ENCODE peak calls at places on chromosomes 13 and 19, in ten cellular contexts. D is lower lobe of right lung, A is PC-3, I is gastrocnemius medialis, P is lung, V is dorsolateral prefrontal cortex, C is H1, Z is psoas muscle, Y is brain microvascular endothelial cell, X is left ventricle myocardium inferior. S is an unnamed sample.

GRCh38 chr13:100398360-100398759 is 190.2 kb downstream of the GGACT start:
- DNase-seq in D (no peak), A (no peak), I (no peak), P (no peak), V (no peak), C (no peak), Z (no peak), Y (no peak), X (no peak), S (no peak)

GRCh38 chr19:8722032-8722431 is 598 bp downstream of the OR2Z1 start:
- DNase-seq in D (no peak), A (no peak), I (no peak), P (no peak), V (no peak), C (no peak), Z (no peak), Y (no peak), X (no peak), S (no peak)

GRCh38 chr19:19021115-19021514 is 12.2 kb downstream of the SUGP2 start:
- DNase-seq in D (no peak), A (no peak), I (no peak), P (no peak), V (peak), C (no peak), Z (no peak), Y (peak), X (no peak), S (peak)

GRCh38 chr13:82341116-82341515 is 1541.2 kb downstream of the SLITRK1 start:
- DNase-seq in D (no peak), A (no peak), I (no peak), P (no peak), V (no peak), C (no peak), Z (no peak), Y (no peak), X (no peak), S (no peak)

GRCh38 chr13:93862259-93862658 is 617.2 kb downstream of the DCT start:
- DNase-seq in D (no peak), A (no peak), I (no peak), P (no peak), V (no peak), C (no peak), Z (no peak), Y (peak), X (no peak), S (peak)

GRCh38 chr19:54324071-54324470 is 11.1 kb upstream of the LILRA5 start:
- DNase-seq in D (no peak), A (no peak), I (no peak), P (no peak), V (no peak), C (no peak), Z (no peak), Y (no peak), X (no peak), S (no peak)

GRCh38 chr19:16677060-16677459 is 16.1 kb downstream of the TMEM38A start:
- DNase-seq in D (no peak), A (no peak), I (no peak), P (no peak), V (no peak), C (no peak), Z (no peak), Y (no peak), X (no peak), S (no peak)

GRCh38 chr13:105709181-105709580 is 826.3 kb downstream of the EFNB2 start:
- DNase-seq in D (no peak), A (no peak), I (no peak), P (no peak), V (no peak), C (no peak), Z (no peak), Y (no peak), X (no peak), S (no peak)

GRCh38 chr13:42532561-42533335 is 41.2 kb upstream of the TNFSF11 start:
- DNase-seq in D (no peak), A (peak), I (no peak), P (no peak), V (no peak), C (no peak), Z (no peak), Y (no peak), X (no peak), S (no peak)

GRCh38 chr19:52070496-52070895 is 21.9 kb upstream of the ZNF432 start:
- DNase-seq in D (no peak), A (peak), I (no peak), P (no peak), V (no peak), C (no peak), Z (no peak), Y (peak), X (no peak), S (peak)

GRCh38 chr13:26037302-26037701 is 14.5 kb downstream of the SHISA2 start:
- DNase-seq in D (no peak), A (peak), I (no peak), P (peak), V (peak), C (peak), Z (no peak), Y (no peak), X (no peak), S (no peak)

GRCh38 chr13:59587030-59587429 is 576.7 kb downstream of the DIAPH3 start:
- DNase-seq in D (no peak), A (no peak), I (no peak), P (no peak), V (no peak), C (no peak), Z (no peak), Y (no peak), X (no peak), S (no peak)

GRCh38 chr13:94390881-94391280 is 88.6 kb downstream of the DCT start:
- DNase-seq in D (no peak), A (no peak), I (no peak), P (no peak), V (no peak), C (no peak), Z (no peak), Y (no peak), X (no peak), S (peak)

GRCh38 chr19:2561895-2562294 is 86.0 kb downstream of the GADD45B start:
- DNase-seq in D (peak), A (no peak), I (no peak), P (no peak), V (no peak), C (no peak), Z (no peak), Y (no peak), X (peak), S (no peak)

GRCh38 chr13:95039415-95039814 is 261.8 kb downstream of the ABCC4 start:
- DNase-seq in D (no peak), A (no peak), I (no peak), P (no peak), V (no peak), C (no peak), Z (no peak), Y (peak), X (no peak), S (no peak)

GRCh38 chr19:43290568-43291359 is 21.4 kb upstream of the PSG9 start:
- DNase-seq in D (no peak), A (no peak), I (no peak), P (no peak), V (no peak), C (no peak), Z (no peak), Y (no peak), X (no peak), S (peak)

GRCh38 chr19:19447536-19448237 is 42.2 kb downstream of the GATAD2A start:
- DNase-seq in D (no peak), A (no peak), I (no peak), P (no peak), V (no peak), C (no peak), Z (no peak), Y (no peak), X (no peak), S (no peak)

GRCh38 chr19:41546386-41546789 is 29.6 kb upstream of the CEACAM21 start:
- DNase-seq in D (peak), A (no peak), I (peak), P (no peak), V (no peak), C (no peak), Z (no peak), Y (no peak), X (no peak), S (no peak)

GRCh38 chr13:44605275-44605674 is 29.1 kb upstream of the TSC22D1 start:
- DNase-seq in D (no peak), A (no peak), I (no peak), P (no peak), V (no peak), C (no peak), Z (no peak), Y (no peak), X (no peak), S (peak)

GRCh38 chr13:40624338-40624737 is 42.1 kb downstream of the FOXO1 start:
- DNase-seq in D (no peak), A (no peak), I (no peak), P (no peak), V (no peak), C (no peak), Z (peak), Y (peak), X (no peak), S (no peak)

GRCh38 chr13:100650321-100650720 is 24.3 kb downstream of the TMTC4 start:
- DNase-seq in D (no peak), A (no peak), I (peak), P (no peak), V (peak), C (no peak), Z (no peak), Y (no peak), X (no peak), S (no peak)

GRCh38 chr19:54253331-54254194 is 3.5 kb downstream of the LILRB5 start:
- DNase-seq in D (no peak), A (no peak), I (no peak), P (no peak), V (no peak), C (no peak), Z (no peak), Y (no peak), X (no peak), S (no peak)

GRCh38 chr13:101841687-101842086 is 389.2 kb downstream of the ITGBL1 start:
- DNase-seq in D (no peak), A (no peak), I (no peak), P (no peak), V (no peak), C (no peak), Z (no peak), Y (no peak), X (no peak), S (no peak)

GRCh38 chr19:3459965-3460582 is 20.3 kb downstream of the SMIM24 start:
- DNase-seq in D (no peak), A (no peak), I (no peak), P (no peak), V (no peak), C (no peak), Z (no peak), Y (no peak), X (no peak), S (no peak)

GRCh38 chr13:109790071-109790470 is 3.7 kb upstream of the IRS2 start:
- DNase-seq in D (no peak), A (no peak), I (no peak), P (no peak), V (no peak), C (no peak), Z (no peak), Y (no peak), X (no peak), S (no peak)

GRCh38 chr13:50594276-50594970 is 249.1 kb downstream of the DLEU7 start:
- DNase-seq in D (no peak), A (no peak), I (no peak), P (no peak), V (no peak), C (no peak), Z (no peak), Y (no peak), X (no peak), S (no peak)

GRCh38 chr13:88103824-88104223 is 432.7 kb downstream of the SLITRK5 start:
- DNase-seq in D (no peak), A (no peak), I (no peak), P (no peak), V (no peak), C (no peak), Z (no peak), Y (no peak), X (no peak), S (no peak)

GRCh38 chr13:114110091-114110829 is 22.2 kb downstream of the RASA3 start:
- DNase-seq in D (peak), A (no peak), I (peak), P (no peak), V (no peak), C (no peak), Z (peak), Y (no peak), X (no peak), S (no peak)
- H3K4me3 ChIP-seq in D (no peak), A (no peak), I (peak), P (no peak), V (no peak), C (no peak), Z (no peak), Y (no peak), X (no peak), S (no peak)

GRCh38 chr13:19117913-19118739 is 63.5 kb downstream of the TUBA3C start:
- DNase-seq in D (no peak), A (no peak), I (no peak), P (no peak), V (no peak), C (no peak), Z (no peak), Y (no peak), X (no peak), S (no peak)
- TF ChIP-seq CTCF in D (no peak), A (no peak), I (no peak), P (no peak), V (no peak), C (no peak), Z (no peak), Y (no peak), X (no peak), S (no peak)

GRCh38 chr19:664913-665443 is 2.0 kb upstream of the RNF126 start:
- DNase-seq in D (peak), A (peak), I (peak), P (peak), V (peak), C (peak), Z (peak), Y (peak), X (peak), S (peak)
- H3K4me3 ChIP-seq in D (peak), A (peak), I (peak), P (peak), V (peak), C (no peak), Z (peak), Y (no peak), X (peak), S (no peak)

GRCh38 chr13:37074703-37075102 is 15.2 kb upstream of the SUPT20H start:
- DNase-seq in D (no peak), A (peak), I (no peak), P (no peak), V (no peak), C (no peak), Z (no peak), Y (no peak), X (no peak), S (peak)
- TF ChIP-seq CTCF in D (peak), A (peak), I (no peak), P (peak), V (peak), C (peak), Z (peak), Y (peak), X (peak), S (peak)

DNA sequence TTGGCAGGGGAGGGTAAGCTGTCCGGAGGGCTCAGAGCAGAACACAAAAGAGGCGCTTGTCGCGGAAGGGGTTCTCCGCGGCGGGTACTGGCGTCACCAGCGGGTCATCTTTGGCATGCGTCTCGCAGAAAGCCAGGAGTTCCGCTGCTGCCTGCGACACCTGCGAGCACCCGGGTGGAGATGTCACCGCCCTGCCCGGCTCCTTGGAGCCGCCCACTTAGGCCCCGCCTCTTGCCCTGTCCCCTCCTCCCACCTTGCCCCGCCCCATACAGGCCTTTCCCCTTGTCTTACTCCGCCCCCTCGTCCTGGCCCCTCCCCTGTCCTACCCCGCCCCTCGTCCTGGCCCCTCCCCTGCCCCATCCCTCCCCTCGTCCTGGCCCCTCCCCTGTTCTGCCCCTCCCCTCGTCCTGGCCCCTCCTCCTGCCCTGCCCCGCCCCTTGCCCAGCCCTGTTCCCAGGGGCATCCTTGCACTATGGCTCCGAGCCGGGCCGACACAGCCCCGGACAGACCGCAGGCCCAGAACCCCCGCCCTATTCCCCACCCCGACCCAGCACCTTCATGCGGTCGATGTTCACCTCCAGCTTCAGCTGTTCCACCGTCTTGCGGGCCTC is 1.9 kb downstream of the GNG8 start:
- DNase-seq in D (peak), A (peak), I (peak), P (peak), V (peak), C (peak), Z (peak), Y (peak), X (peak), S (peak)
- H3K4me3 ChIP-seq in D (peak), A (peak), I (peak), P (no peak), V (peak), C (peak), Z (peak), Y (peak), X (peak), S (peak)

GRCh38 chr19:33310606-33311325 is 8.4 kb upstream of the CEBPA start:
- DNase-seq in D (peak), A (peak), I (peak), P (peak), V (no peak), C (no peak), Z (no peak), Y (no peak), X (no peak), S (no peak)
- TF ChIP-seq CTCF in D (no peak), A (no peak), I (no peak), P (no peak), V (no peak), C (no peak), Z (no peak), Y (no peak), X (no peak), S (no peak)

DNA sequence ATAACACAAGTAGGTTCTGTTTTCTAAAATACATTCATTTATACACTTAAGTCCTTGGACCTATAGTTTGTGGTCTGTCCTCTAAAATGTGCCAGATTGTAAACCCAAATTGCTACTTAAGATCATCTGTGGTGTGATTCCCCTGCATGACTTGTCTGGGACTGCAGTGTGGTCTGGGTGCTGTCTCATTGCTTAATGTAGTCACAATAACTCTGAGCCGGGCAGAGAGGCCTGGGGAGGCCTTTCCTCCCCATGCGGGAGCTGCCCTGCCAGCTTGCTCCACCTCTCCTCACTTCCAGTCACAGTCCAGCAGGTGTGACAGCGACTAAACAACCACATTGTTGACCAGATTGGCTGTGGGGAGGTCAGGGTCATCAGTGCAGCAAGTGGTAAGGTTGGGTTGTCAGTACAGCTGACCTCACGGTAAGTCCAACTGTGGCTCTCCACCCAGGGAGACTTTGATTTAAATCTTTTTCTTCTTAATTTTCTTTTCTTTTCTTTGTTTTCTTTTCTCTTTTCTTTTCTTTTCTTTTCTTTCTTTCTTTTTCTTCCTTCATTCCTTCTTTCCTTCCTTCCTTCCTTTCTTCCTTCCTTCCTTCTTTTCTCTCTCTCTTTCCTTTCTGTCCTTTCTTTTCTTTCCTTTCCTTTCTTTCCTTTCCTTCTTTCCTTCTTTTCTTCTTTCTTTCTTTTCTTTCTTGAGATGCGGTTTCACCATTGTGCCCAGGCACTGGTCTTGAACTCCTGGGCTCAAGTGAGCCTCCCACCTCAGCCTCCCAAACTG is 4.4 kb upstream of the TUBA3C start:
- DNase-seq in D (no peak), A (no peak), I (no peak), P (peak), V (no peak), C (no peak), Z (no peak), Y (no peak), X (no peak), S (no peak)
- H3K4me3 ChIP-seq in D (no peak), A (no peak), I (no peak), P (no peak), V (no peak), C (no peak), Z (no peak), Y (no peak), X (no peak), S (no peak)

DNA sequence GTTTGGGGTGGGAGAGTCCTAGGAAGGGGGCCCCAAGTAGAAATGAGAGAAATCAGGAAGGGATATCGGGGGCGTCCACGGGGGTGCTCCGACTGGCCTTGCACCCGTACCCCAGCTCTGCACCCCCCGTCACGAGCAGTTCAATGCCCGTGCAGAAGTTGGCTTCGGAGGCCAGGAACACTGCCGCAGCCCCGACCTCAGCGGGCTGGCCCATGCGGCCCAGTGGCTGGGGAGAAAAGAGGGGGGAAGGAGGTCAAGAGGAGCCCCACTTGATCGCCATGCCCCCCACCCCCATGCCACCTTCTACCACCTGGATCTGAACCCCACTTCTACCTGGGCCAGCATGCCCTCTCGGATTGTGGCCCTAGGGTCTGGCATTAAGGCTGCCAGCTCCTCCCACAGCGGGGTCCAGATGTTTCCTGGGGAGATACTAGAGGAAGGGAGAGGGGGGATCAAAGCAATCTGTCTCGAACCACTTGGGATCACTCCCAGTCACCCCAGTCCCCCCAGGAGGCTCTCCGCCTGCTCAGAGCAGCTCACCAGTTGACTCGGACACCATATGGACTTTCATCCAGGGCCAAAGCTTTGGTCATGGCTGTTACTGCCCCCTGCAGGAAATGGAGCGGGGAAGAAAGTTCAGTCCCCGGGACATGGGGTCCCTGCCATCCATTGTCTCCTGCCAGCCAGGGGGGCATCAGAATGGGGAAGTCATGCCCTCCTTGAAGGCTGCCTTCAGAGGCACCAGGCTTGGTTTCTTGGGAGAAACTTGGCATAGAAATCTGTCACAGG is 2.5 kb upstream of the BCAT2 start:
- DNase-seq in D (no peak), A (no peak), I (no peak), P (no peak), V (no peak), C (no peak), Z (no peak), Y (no peak), X (no peak), S (no peak)
- TF ChIP-seq CTCF in D (no peak), A (peak), I (no peak), P (no peak), V (no peak), C (peak), Z (no peak), Y (peak), X (no peak), S (peak)

DNA sequence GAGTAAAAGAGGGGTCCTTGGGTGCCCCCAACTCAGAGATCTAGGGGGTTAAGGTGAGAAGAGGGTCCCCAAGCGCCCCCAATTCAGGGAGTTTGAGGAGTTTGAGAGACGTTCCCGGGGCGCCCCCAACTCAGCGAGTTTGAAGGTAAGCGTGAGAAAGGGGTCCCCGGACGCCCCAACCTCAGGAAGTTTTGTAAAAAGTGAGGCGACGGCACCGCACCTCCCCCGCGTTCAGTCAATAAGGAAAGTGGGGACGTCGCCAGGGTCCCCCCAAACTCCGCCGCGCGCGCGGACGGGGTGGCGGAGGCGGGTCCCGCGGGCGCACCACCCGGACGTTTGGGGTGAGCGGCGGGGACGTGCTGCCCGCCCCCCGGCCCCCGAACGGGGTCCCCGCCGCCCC is 353 bp downstream of the RFX2 start:
- DNase-seq in D (no peak), A (no peak), I (no peak), P (no peak), V (no peak), C (no peak), Z (no peak), Y (no peak), X (peak), S (no peak)
- H3K4me3 ChIP-seq in D (peak), A (peak), I (peak), P (peak), V (peak), C (peak), Z (peak), Y (peak), X (peak), S (peak)

S was measured in fibroblast of pulmonary artery.